ENCODE peak calls at places on chromosome 16, in six cellular contexts. One of them, this sample, is unnamed.

GRCh38 chr16:74035816-74036215 is 260.8 kb upstream of the PSMD7 start:
- DNase-seq in Peyer's patch: no peak
- DNase-seq in uterus: no peak
- DNase-seq in ovary: no peak
- DNase-seq in K562: peak
- DNase-seq in stomach: no peak
- DNase-seq in this sample: peak

GRCh38 chr16:77132051-77132618 is 58.9 kb upstream of the MON1B start:
- DNase-seq in Peyer's patch: no peak
- DNase-seq in K562: no peak
- DNase-seq in uterus: no peak
- DNase-seq in stomach: no peak
- DNase-seq in ovary: no peak
- DNase-seq in this sample: no peak

GRCh38 chr16:1335996-1336395 is 2.6 kb downstream of the BAIAP3 start:
- DNase-seq in uterus: no peak
- DNase-seq in Peyer's patch: no peak
- DNase-seq in stomach: no peak
- DNase-seq in ovary: no peak
- DNase-seq in K562: no peak
- DNase-seq in this sample: no peak

GRCh38 chr16:46844771-46845170 is 13.8 kb upstream of the C16orf87 start:
- DNase-seq in Peyer's patch: no peak
- DNase-seq in stomach: no peak
- DNase-seq in uterus: no peak
- DNase-seq in K562: no peak
- DNase-seq in ovary: no peak
- DNase-seq in this sample: no peak

GRCh38 chr16:59274141-59274540 is 540.0 kb upstream of the GOT2 start:
- DNase-seq in ovary: no peak
- DNase-seq in stomach: no peak
- DNase-seq in uterus: no peak
- DNase-seq in Peyer's patch: no peak
- DNase-seq in K562: peak
- DNase-seq in this sample: no peak

GRCh38 chr16:3484328-3485096 is 10.8 kb downstream of the C16orf90 start:
- DNase-seq in uterus: no peak
- DNase-seq in ovary: no peak
- DNase-seq in Peyer's patch: no peak
- DNase-seq in K562: no peak
- DNase-seq in stomach: no peak
- DNase-seq in this sample: no peak

GRCh38 chr16:81480856-81481821 is 36.5 kb downstream of the CMIP start:
- DNase-seq in K562: peak
- DNase-seq in uterus: no peak
- DNase-seq in Peyer's patch: no peak
- DNase-seq in stomach: peak
- DNase-seq in ovary: no peak
- DNase-seq in this sample: peak

GRCh38 chr16:22321340-22322001 is 24.3 kb downstream of the POLR3E start:
- DNase-seq in uterus: peak
- DNase-seq in K562: peak
- DNase-seq in stomach: peak
- DNase-seq in Peyer's patch: peak
- DNase-seq in ovary: peak
- DNase-seq in this sample: peak

GRCh38 chr16:8950580-8951077 is 13.1 kb downstream of the USP7 start:
- DNase-seq in ovary: no peak
- DNase-seq in Peyer's patch: no peak
- DNase-seq in stomach: no peak
- DNase-seq in uterus: no peak
- DNase-seq in K562: no peak
- DNase-seq in this sample: no peak

GRCh38 chr16:81105946-81106345 is 9.8 kb upstream of the GCSH start:
- DNase-seq in stomach: no peak
- DNase-seq in uterus: no peak
- DNase-seq in ovary: no peak
- DNase-seq in Peyer's patch: no peak
- DNase-seq in K562: no peak
- DNase-seq in this sample: no peak

GRCh38 chr16:3215601-3216262 is 19.2 kb downstream of the ZNF200 start:
- DNase-seq in uterus: no peak
- DNase-seq in ovary: no peak
- DNase-seq in K562: no peak
- DNase-seq in stomach: no peak
- DNase-seq in Peyer's patch: no peak
- DNase-seq in this sample: no peak

GRCh38 chr16:24748242-24748641 is 18.8 kb downstream of the TNRC6A start:
- DNase-seq in Peyer's patch: no peak
- DNase-seq in uterus: peak
- DNase-seq in stomach: no peak
- DNase-seq in K562: peak
- DNase-seq in ovary: no peak
- DNase-seq in this sample: peak

GRCh38 chr16:69106491-69107291 is 1.2 kb downstream of the HAS3 start:
- DNase-seq in uterus: no peak
- DNase-seq in Peyer's patch: no peak
- DNase-seq in ovary: peak
- DNase-seq in stomach: no peak
- DNase-seq in K562: no peak
- DNase-seq in this sample: no peak

GRCh38 chr16:57166951-57167350 is 18.9 kb downstream of the PSME3IP1 start:
- DNase-seq in ovary: no peak
- DNase-seq in stomach: no peak
- DNase-seq in K562: no peak
- DNase-seq in Peyer's patch: no peak
- DNase-seq in uterus: no peak
- DNase-seq in this sample: no peak

GRCh38 chr16:57471852-57472664 is 9.6 kb downstream of the POLR2C start:
- DNase-seq in ovary: peak
- DNase-seq in stomach: no peak
- DNase-seq in K562: no peak
- DNase-seq in uterus: no peak
- DNase-seq in Peyer's patch: peak
- DNase-seq in this sample: no peak

GRCh38 chr16:67833418-67834241 is 8.5 kb upstream of the THAP11 start:
- DNase-seq in ovary: peak
- DNase-seq in stomach: peak
- DNase-seq in uterus: peak
- DNase-seq in K562: peak
- DNase-seq in Peyer's patch: peak
- DNase-seq in this sample: peak

GRCh38 chr16:35492225-35492624 is 2032.8 kb downstream of the TP53TG3F start:
- DNase-seq in stomach: no peak
- DNase-seq in Peyer's patch: no peak
- DNase-seq in ovary: no peak
- DNase-seq in uterus: no peak
- DNase-seq in K562: peak
- DNase-seq in this sample: no peak

GRCh38 chr16:56369202-56369601 is 56.1 kb downstream of the AMFR start:
- DNase-seq in Peyer's patch: no peak
- DNase-seq in uterus: no peak
- DNase-seq in stomach: peak
- DNase-seq in K562: no peak
- DNase-seq in ovary: no peak
- DNase-seq in this sample: no peak

DNA sequence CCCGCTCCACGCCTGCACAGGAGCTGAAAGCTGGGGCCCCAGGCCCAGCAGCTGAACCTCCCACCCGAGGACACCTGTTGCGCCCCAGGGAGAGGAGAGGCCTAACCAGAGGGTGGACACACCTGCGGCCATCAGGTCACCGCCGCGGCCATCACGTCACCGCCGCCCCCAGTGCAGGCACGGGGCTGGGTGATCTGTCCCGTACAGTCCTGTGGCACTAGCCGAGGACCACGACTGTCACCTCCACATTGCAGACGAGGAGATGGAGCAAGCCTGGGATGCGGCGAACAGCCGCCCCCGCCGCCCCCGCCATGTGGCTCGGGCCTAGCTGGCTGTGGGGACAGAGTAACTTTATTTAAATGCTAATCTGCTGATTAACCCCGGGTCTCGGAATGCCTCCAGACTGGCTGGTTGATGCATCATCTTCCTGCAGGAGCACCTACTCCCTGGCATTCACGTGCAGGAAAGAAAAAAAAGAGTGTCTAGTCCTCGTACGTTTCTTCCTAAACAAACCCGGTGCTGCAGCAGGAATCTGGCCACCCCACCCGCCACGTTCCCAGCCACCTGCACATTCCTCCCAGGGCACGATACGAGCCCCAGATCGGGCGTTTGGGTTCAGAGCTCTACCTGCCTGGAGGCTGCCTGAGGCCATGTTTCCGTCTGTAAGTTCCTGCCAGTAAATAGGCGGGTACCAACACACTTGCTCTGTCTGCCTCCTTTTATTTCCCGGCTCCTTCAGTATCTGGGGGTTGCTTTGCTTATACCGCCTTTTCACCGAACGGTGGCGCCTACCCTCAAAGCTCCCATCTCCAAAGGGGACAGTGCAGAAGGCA is 29.9 kb downstream of the PIEZO1 start:
- DNase-seq in K562: no peak
- DNase-seq in Peyer's patch: no peak
- DNase-seq in ovary: no peak
- DNase-seq in uterus: no peak
- DNase-seq in stomach: no peak
- DNase-seq in this sample: no peak
- TF ChIP-seq CTCF in K562: no peak
- TF ChIP-seq CTCF in Peyer's patch: no peak
- TF ChIP-seq CTCF in ovary: no peak
- TF ChIP-seq CTCF in uterus: no peak
- TF ChIP-seq CTCF in stomach: no peak
- TF ChIP-seq CTCF in this sample: no peak

GRCh38 chr16:86680661-86681439 is 102.5 kb downstream of the FOXL1 start:
- DNase-seq in uterus: no peak
- DNase-seq in Peyer's patch: no peak
- DNase-seq in K562: no peak
- DNase-seq in ovary: no peak
- DNase-seq in stomach: no peak
- DNase-seq in this sample: no peak

GRCh38 chr16:86682219-86682904 is 104.0 kb downstream of the FOXL1 start:
- DNase-seq in stomach: no peak
- DNase-seq in Peyer's patch: no peak
- DNase-seq in K562: no peak
- DNase-seq in ovary: no peak
- DNase-seq in uterus: no peak
- DNase-seq in this sample: no peak

GRCh38 chr16:86680137-86680536 is 101.8 kb downstream of the FOXL1 start:
- DNase-seq in Peyer's patch: no peak
- DNase-seq in K562: no peak
- DNase-seq in stomach: no peak
- DNase-seq in uterus: no peak
- DNase-seq in ovary: no peak
- DNase-seq in this sample: no peak

GRCh38 chr16:86679490-86679889 is 101.1 kb downstream of the FOXL1 start:
- DNase-seq in Peyer's patch: no peak
- DNase-seq in K562: no peak
- DNase-seq in uterus: no peak
- DNase-seq in stomach: no peak
- DNase-seq in ovary: no peak
- DNase-seq in this sample: no peak

GRCh38 chr16:86681440-86681838 is 103.1 kb downstream of the FOXL1 start:
- DNase-seq in K562: peak
- DNase-seq in ovary: no peak
- DNase-seq in uterus: peak
- DNase-seq in Peyer's patch: no peak
- DNase-seq in stomach: no peak
- DNase-seq in this sample: no peak
- TF ChIP-seq POLR2A in K562: no peak
- TF ChIP-seq POLR2A in ovary: no peak
- TF ChIP-seq POLR2A in uterus: no peak
- TF ChIP-seq POLR2A in Peyer's patch: no peak
- TF ChIP-seq POLR2A in stomach: no peak
- TF ChIP-seq POLR2A in this sample: no peak

DNA sequence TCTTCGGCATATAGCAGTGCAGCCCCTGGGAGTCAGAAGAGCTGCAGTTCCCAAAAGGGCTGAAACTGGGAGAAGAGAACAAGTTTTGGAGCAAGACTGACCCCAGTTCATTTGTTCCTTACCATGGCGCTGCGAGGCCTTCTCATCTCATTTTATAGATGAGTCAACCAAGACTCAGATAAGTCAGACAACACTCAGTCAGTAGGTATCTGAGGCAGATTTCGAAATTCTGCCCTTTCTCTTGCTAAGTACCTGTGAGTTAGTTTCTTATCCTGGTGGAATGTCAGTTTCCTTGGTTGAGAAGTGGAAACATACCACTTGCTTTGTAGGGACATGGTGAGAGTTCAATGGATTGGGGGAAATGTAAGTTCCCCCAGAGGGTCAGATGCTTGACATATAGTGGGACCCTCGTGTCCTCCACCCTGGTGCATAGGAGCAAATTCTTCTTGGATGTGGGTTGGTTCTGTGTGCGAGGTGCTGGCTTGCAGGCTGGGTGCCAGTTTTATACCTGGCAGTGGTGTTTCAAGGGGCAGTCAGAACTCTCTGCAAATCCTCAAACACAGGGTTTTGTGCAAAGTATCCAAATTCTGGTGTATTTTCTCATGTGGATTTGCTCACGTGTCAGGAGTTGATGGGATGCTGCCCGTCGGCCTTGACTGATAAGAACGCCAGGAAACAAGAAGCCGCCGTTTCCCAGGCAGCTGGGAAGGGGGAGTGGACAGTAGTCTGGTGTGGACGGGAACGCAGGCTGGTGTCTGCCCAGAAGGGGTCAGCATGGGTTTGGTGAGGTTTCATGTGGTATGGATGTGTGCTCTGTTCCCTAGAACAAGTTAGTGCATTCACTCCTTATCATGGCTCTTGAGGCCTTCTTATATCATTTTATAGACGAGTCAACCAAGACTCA is 61.1 kb upstream of the CIBAR2 start:
- DNase-seq in K562: peak
- DNase-seq in ovary: peak
- DNase-seq in uterus: no peak
- DNase-seq in stomach: no peak
- DNase-seq in Peyer's patch: no peak
- DNase-seq in this sample: no peak
- TF ChIP-seq CTCF in K562: peak
- TF ChIP-seq CTCF in ovary: no peak
- TF ChIP-seq CTCF in uterus: no peak
- TF ChIP-seq CTCF in stomach: no peak
- TF ChIP-seq CTCF in Peyer's patch: no peak
- TF ChIP-seq CTCF in this sample: no peak

GRCh38 chr16:30954993-30955392 is 2.6 kb upstream of the SETD1A start:
- DNase-seq in ovary: no peak
- DNase-seq in K562: no peak
- DNase-seq in Peyer's patch: no peak
- DNase-seq in stomach: no peak
- DNase-seq in uterus: no peak
- DNase-seq in this sample: no peak

GRCh38 chr16:30958164-30959083 is 870 bp downstream of the SETD1A start:
- DNase-seq in ovary: no peak
- DNase-seq in K562: peak
- DNase-seq in Peyer's patch: no peak
- DNase-seq in stomach: peak
- DNase-seq in uterus: peak
- DNase-seq in this sample: peak

GRCh38 chr16:30953511-30954124 is 3.9 kb upstream of the SETD1A start:
- DNase-seq in ovary: peak
- DNase-seq in stomach: peak
- DNase-seq in uterus: peak
- DNase-seq in K562: peak
- DNase-seq in Peyer's patch: peak
- DNase-seq in this sample: peak

GRCh38 chr16:30957456-30958163 is at the start of gene SETD1A:
- DNase-seq in ovary: peak
- DNase-seq in stomach: peak
- DNase-seq in K562: peak
- DNase-seq in uterus: peak
- DNase-seq in Peyer's patch: peak
- DNase-seq in this sample: peak

GRCh38 chr16:30956601-30957455 is 726 bp upstream of the SETD1A start:
- DNase-seq in ovary: peak
- DNase-seq in uterus: peak
- DNase-seq in K562: peak
- DNase-seq in stomach: peak
- DNase-seq in Peyer's patch: peak
- DNase-seq in this sample: peak
- TF ChIP-seq POLR2A in ovary: no peak
- TF ChIP-seq POLR2A in uterus: no peak
- TF ChIP-seq POLR2A in K562: peak
- TF ChIP-seq POLR2A in stomach: no peak
- TF ChIP-seq POLR2A in Peyer's patch: no peak
- TF ChIP-seq POLR2A in this sample: no peak

This sample was measured in NB4.